ENCODE peak calls at places on chromosomes 13 and 19, in ten cellular contexts. One of them, this sample, is unnamed.

GRCh38 chr13:85095887-85096286 is 703.3 kb downstream of the SLITRK6 start:
- DNase-seq in brain microvascular endothelial cell: no peak
- DNase-seq in progenitor cell of endocrine pancreas: no peak
- DNase-seq in Caco-2: no peak
- DNase-seq in colonic mucosa: no peak
- DNase-seq in GM06990: no peak
- DNase-seq in endothelial cell: no peak
- DNase-seq in fibroblast of lung: no peak
- DNase-seq in kidney epithelial cell: no peak
- DNase-seq in omental fat pad: no peak
- DNase-seq in this sample: no peak

GRCh38 chr19:1661995-1662394 is 9.6 kb upstream of the TCF3 start:
- DNase-seq in brain microvascular endothelial cell: no peak
- DNase-seq in progenitor cell of endocrine pancreas: no peak
- DNase-seq in Caco-2: no peak
- DNase-seq in colonic mucosa: no peak
- DNase-seq in GM06990: no peak
- DNase-seq in endothelial cell: no peak
- DNase-seq in fibroblast of lung: no peak
- DNase-seq in kidney epithelial cell: no peak
- DNase-seq in omental fat pad: no peak
- DNase-seq in this sample: no peak

GRCh38 chr19:6491802-6492592 is 10.1 kb downstream of the TUBB4A start:
- DNase-seq in brain microvascular endothelial cell: no peak
- DNase-seq in progenitor cell of endocrine pancreas: no peak
- DNase-seq in Caco-2: no peak
- DNase-seq in colonic mucosa: no peak
- DNase-seq in GM06990: no peak
- DNase-seq in endothelial cell: no peak
- DNase-seq in fibroblast of lung: no peak
- DNase-seq in kidney epithelial cell: no peak
- DNase-seq in omental fat pad: no peak
- DNase-seq in this sample: no peak

GRCh38 chr19:17249887-17250548 is 4.3 kb upstream of the NR2F6 start:
- DNase-seq in brain microvascular endothelial cell: no peak
- DNase-seq in progenitor cell of endocrine pancreas: no peak
- DNase-seq in Caco-2: no peak
- DNase-seq in colonic mucosa: no peak
- DNase-seq in GM06990: no peak
- DNase-seq in endothelial cell: no peak
- DNase-seq in fibroblast of lung: no peak
- DNase-seq in kidney epithelial cell: no peak
- DNase-seq in omental fat pad: no peak
- DNase-seq in this sample: no peak

GRCh38 chr13:94239135-94239534 is 240.3 kb downstream of the DCT start:
- DNase-seq in brain microvascular endothelial cell: peak
- DNase-seq in progenitor cell of endocrine pancreas: no peak
- DNase-seq in Caco-2: no peak
- DNase-seq in colonic mucosa: no peak
- DNase-seq in GM06990: peak
- DNase-seq in endothelial cell: no peak
- DNase-seq in fibroblast of lung: peak
- DNase-seq in kidney epithelial cell: peak
- DNase-seq in omental fat pad: no peak
- DNase-seq in this sample: no peak

GRCh38 chr19:10751109-10751972 is 33.5 kb downstream of the DNM2 start:
- DNase-seq in brain microvascular endothelial cell: no peak
- DNase-seq in progenitor cell of endocrine pancreas: no peak
- DNase-seq in Caco-2: no peak
- DNase-seq in colonic mucosa: peak
- DNase-seq in GM06990: no peak
- DNase-seq in endothelial cell: peak
- DNase-seq in fibroblast of lung: no peak
- DNase-seq in kidney epithelial cell: no peak
- DNase-seq in omental fat pad: no peak
- DNase-seq in this sample: no peak

GRCh38 chr13:99359493-99359892 is 52.3 kb upstream of the GPR183 start:
- DNase-seq in brain microvascular endothelial cell: no peak
- DNase-seq in progenitor cell of endocrine pancreas: no peak
- DNase-seq in Caco-2: no peak
- DNase-seq in colonic mucosa: no peak
- DNase-seq in GM06990: no peak
- DNase-seq in endothelial cell: no peak
- DNase-seq in fibroblast of lung: no peak
- DNase-seq in kidney epithelial cell: no peak
- DNase-seq in omental fat pad: no peak
- DNase-seq in this sample: no peak

GRCh38 chr13:97028441-97029299 is 34.4 kb upstream of the OXGR1 start:
- DNase-seq in brain microvascular endothelial cell: peak
- DNase-seq in progenitor cell of endocrine pancreas: peak
- DNase-seq in Caco-2: peak
- DNase-seq in colonic mucosa: peak
- DNase-seq in GM06990: peak
- DNase-seq in endothelial cell: peak
- DNase-seq in fibroblast of lung: peak
- DNase-seq in kidney epithelial cell: no peak
- DNase-seq in omental fat pad: peak
- DNase-seq in this sample: no peak

GRCh38 chr19:2494084-2494446 is 18.1 kb downstream of the GADD45B start:
- DNase-seq in brain microvascular endothelial cell: peak
- DNase-seq in progenitor cell of endocrine pancreas: no peak
- DNase-seq in Caco-2: no peak
- DNase-seq in colonic mucosa: no peak
- DNase-seq in GM06990: no peak
- DNase-seq in endothelial cell: no peak
- DNase-seq in fibroblast of lung: peak
- DNase-seq in kidney epithelial cell: no peak
- DNase-seq in omental fat pad: no peak
- DNase-seq in this sample: no peak

GRCh38 chr19:38657633-38658222 is 10.3 kb downstream of the ACTN4 start:
- DNase-seq in brain microvascular endothelial cell: peak
- DNase-seq in progenitor cell of endocrine pancreas: no peak
- DNase-seq in Caco-2: no peak
- DNase-seq in colonic mucosa: no peak
- DNase-seq in GM06990: no peak
- DNase-seq in endothelial cell: no peak
- DNase-seq in fibroblast of lung: peak
- DNase-seq in kidney epithelial cell: peak
- DNase-seq in omental fat pad: no peak
- DNase-seq in this sample: no peak

DNA sequence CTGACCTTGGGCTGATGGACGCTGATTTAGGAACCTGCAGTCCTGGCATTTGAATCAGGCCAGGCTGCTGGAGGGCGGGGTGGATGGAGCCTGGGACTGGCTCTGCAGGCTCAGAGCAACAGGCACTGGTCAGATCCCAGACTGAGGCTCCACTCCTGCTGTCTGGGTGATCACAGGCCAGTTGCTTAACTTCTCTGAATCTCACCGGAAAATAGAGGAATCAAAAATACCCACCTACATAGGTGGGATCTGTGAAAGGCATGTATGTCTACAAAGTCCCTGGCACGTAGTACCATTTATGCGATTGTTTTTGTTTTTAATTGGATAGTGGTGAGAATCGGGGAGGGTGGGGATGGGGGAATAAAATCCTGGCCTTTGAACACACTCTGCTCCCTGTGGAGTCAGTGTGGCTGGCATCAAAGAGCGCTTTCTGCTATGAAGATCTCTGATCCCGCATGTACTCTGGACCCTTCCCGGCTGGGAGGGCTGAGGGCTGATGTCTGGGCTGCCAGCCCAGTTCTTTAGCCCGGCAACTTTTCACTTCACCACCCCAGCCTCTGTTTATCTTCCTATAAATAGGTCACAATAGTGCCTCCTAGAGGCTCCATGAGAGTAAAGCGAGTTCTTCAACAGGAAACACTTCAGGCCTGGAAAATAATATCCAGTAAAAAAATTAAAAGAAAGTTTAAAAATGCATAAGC is 292.3 kb downstream of the ZNF536 start:
- DNase-seq in brain microvascular endothelial cell: peak
- DNase-seq in progenitor cell of endocrine pancreas: no peak
- DNase-seq in Caco-2: no peak
- DNase-seq in colonic mucosa: no peak
- DNase-seq in GM06990: no peak
- DNase-seq in endothelial cell: no peak
- DNase-seq in fibroblast of lung: peak
- DNase-seq in kidney epithelial cell: no peak
- DNase-seq in omental fat pad: no peak
- DNase-seq in this sample: no peak
- TF ChIP-seq CTCF in brain microvascular endothelial cell: peak
- TF ChIP-seq CTCF in progenitor cell of endocrine pancreas: peak
- TF ChIP-seq CTCF in Caco-2: no peak
- TF ChIP-seq CTCF in colonic mucosa: no peak
- TF ChIP-seq CTCF in GM06990: peak
- TF ChIP-seq CTCF in endothelial cell: peak
- TF ChIP-seq CTCF in fibroblast of lung: peak
- TF ChIP-seq CTCF in kidney epithelial cell: peak
- TF ChIP-seq CTCF in omental fat pad: no peak
- TF ChIP-seq CTCF in this sample: no peak

DNA sequence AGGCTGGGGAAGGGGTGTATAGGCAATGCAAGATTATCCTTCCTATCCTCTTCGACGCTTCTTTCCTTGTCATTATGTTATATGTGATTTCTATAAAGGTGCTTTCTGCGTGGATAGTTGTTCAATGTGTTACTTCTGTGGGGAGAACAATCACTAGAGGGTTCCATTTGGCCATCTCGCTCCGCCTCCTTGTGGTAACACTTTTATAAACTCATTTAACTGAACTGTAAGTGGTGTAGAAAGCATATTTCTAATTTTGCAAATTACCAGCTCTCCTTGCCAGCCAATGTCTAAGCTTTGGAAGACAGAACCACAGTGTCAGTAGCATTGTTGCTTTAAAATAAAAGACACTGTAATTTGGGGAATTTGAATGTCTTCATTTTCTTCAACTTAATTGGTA is 1093.7 kb upstream of the MIR17HG start:
- DNase-seq in brain microvascular endothelial cell: no peak
- DNase-seq in progenitor cell of endocrine pancreas: no peak
- DNase-seq in Caco-2: no peak
- DNase-seq in colonic mucosa: no peak
- DNase-seq in GM06990: no peak
- DNase-seq in endothelial cell: no peak
- DNase-seq in fibroblast of lung: no peak
- DNase-seq in kidney epithelial cell: no peak
- DNase-seq in omental fat pad: no peak
- DNase-seq in this sample: no peak
- TF ChIP-seq CTCF in brain microvascular endothelial cell: no peak
- TF ChIP-seq CTCF in progenitor cell of endocrine pancreas: no peak
- TF ChIP-seq CTCF in Caco-2: no peak
- TF ChIP-seq CTCF in colonic mucosa: no peak
- TF ChIP-seq CTCF in GM06990: no peak
- TF ChIP-seq CTCF in endothelial cell: no peak
- TF ChIP-seq CTCF in fibroblast of lung: no peak
- TF ChIP-seq CTCF in kidney epithelial cell: no peak
- TF ChIP-seq CTCF in omental fat pad: no peak
- TF ChIP-seq CTCF in this sample: no peak

GRCh38 chr19:51198641-51199040 is 26.2 kb upstream of the CD33 start:
- DNase-seq in brain microvascular endothelial cell: no peak
- DNase-seq in progenitor cell of endocrine pancreas: no peak
- DNase-seq in Caco-2: no peak
- DNase-seq in colonic mucosa: no peak
- DNase-seq in GM06990: no peak
- DNase-seq in endothelial cell: no peak
- DNase-seq in fibroblast of lung: no peak
- DNase-seq in kidney epithelial cell: no peak
- DNase-seq in omental fat pad: no peak
- DNase-seq in this sample: no peak
- TF ChIP-seq CTCF in brain microvascular endothelial cell: no peak
- TF ChIP-seq CTCF in progenitor cell of endocrine pancreas: no peak
- TF ChIP-seq CTCF in Caco-2: no peak
- TF ChIP-seq CTCF in colonic mucosa: no peak
- TF ChIP-seq CTCF in GM06990: no peak
- TF ChIP-seq CTCF in endothelial cell: no peak
- TF ChIP-seq CTCF in fibroblast of lung: no peak
- TF ChIP-seq CTCF in kidney epithelial cell: no peak
- TF ChIP-seq CTCF in omental fat pad: no peak
- TF ChIP-seq CTCF in this sample: no peak

GRCh38 chr19:55486043-55486970 is 1.3 kb downstream of the NAT14 start:
- DNase-seq in brain microvascular endothelial cell: no peak
- DNase-seq in progenitor cell of endocrine pancreas: no peak
- DNase-seq in Caco-2: no peak
- DNase-seq in colonic mucosa: no peak
- DNase-seq in GM06990: no peak
- DNase-seq in endothelial cell: no peak
- DNase-seq in fibroblast of lung: no peak
- DNase-seq in kidney epithelial cell: no peak
- DNase-seq in omental fat pad: no peak
- DNase-seq in this sample: no peak
- TF ChIP-seq CTCF in brain microvascular endothelial cell: no peak
- TF ChIP-seq CTCF in progenitor cell of endocrine pancreas: no peak
- TF ChIP-seq CTCF in Caco-2: no peak
- TF ChIP-seq CTCF in colonic mucosa: no peak
- TF ChIP-seq CTCF in GM06990: no peak
- TF ChIP-seq CTCF in endothelial cell: no peak
- TF ChIP-seq CTCF in fibroblast of lung: no peak
- TF ChIP-seq CTCF in kidney epithelial cell: peak
- TF ChIP-seq CTCF in omental fat pad: peak
- TF ChIP-seq CTCF in this sample: no peak